ENCODE peak calls at places on chromosomes 5 and 9, in eight cellular contexts. U, Y, H, F, R, I, V and Q are unnamed samples. For H3K4me1, the result is how much of the 10 kb centered on the place peaks cover.

GRCh38 chr5:151234476-151235238 is 10.8 kb upstream of the CCDC69 start:
- DNase-seq in U (peak), Y (no peak), H (peak), F (peak), R (peak), I (peak), V (peak), Q (no peak)

GRCh38 chr9:131912069-131912468 is 167.6 kb downstream of the MED27 start:
- DNase-seq in U (no peak), Y (no peak), H (no peak), F (no peak), R (no peak), I (no peak), V (no peak), Q (no peak)

GRCh38 chr9:2875218-2875977 is 31.5 kb upstream of the PUM3 start:
- DNase-seq in U (no peak), Y (no peak), H (no peak), F (no peak), R (no peak), I (no peak), V (no peak), Q (no peak)

GRCh38 chr5:1795506-1795905 is 4.1 kb downstream of the MRPL36 start:
- DNase-seq in U (no peak), Y (no peak), H (no peak), F (no peak), R (no peak), I (no peak), V (no peak), Q (no peak)

GRCh38 chr5:102511666-102512065 is 12.9 kb upstream of the SLCO6A1 start:
- DNase-seq in U (no peak), Y (no peak), H (no peak), F (no peak), R (no peak), I (peak), V (no peak), Q (peak)

GRCh38 chr5:2259494-2260107 is 376.9 kb upstream of the IRX4 start:
- DNase-seq in U (no peak), Y (no peak), H (no peak), F (no peak), R (no peak), I (no peak), V (no peak), Q (no peak)

GRCh38 chr5:36200513-36200912 is 41.2 kb downstream of the NADK2 start:
- DNase-seq in U (no peak), Y (no peak), H (no peak), F (no peak), R (no peak), I (no peak), V (no peak), Q (no peak)

GRCh38 chr5:6379246-6379645 is 899 bp upstream of the MED10 start:
- DNase-seq in U (no peak), Y (no peak), H (no peak), F (no peak), R (no peak), I (no peak), V (no peak), Q (no peak)

GRCh38 chr5:76691470-76692273 is 24.3 kb upstream of the F2R start:
- DNase-seq in U (peak), Y (no peak), H (no peak), F (no peak), R (no peak), I (peak), V (no peak), Q (no peak)

GRCh38 chr5:56854920-56855319 is 39.6 kb downstream of the MAP3K1 start:
- DNase-seq in U (no peak), Y (no peak), H (no peak), F (no peak), R (no peak), I (no peak), V (no peak), Q (no peak)

GRCh38 chr9:93119953-93120845 is 13.9 kb downstream of the NINJ1 start:
- DNase-seq in U (peak), Y (no peak), H (peak), F (peak), R (peak), I (peak), V (peak), Q (peak)

GRCh38 chr9:9003184-9003583 is 1203.6 kb upstream of the DMAC1 start:
- DNase-seq in U (peak), Y (no peak), H (no peak), F (no peak), R (no peak), I (peak), V (no peak), Q (peak)

GRCh38 chr5:94285984-94286383 is 332.4 kb downstream of the KIAA0825 start:
- DNase-seq in U (no peak), Y (no peak), H (no peak), F (no peak), R (no peak), I (no peak), V (no peak), Q (peak)

GRCh38 chr5:149271717-149272558 is at the start of gene AFAP1L1:
- DNase-seq in U (peak), Y (peak), H (peak), F (peak), R (peak), I (peak), V (peak), Q (peak)

GRCh38 chr5:83149671-83150070 is 72.3 kb downstream of the XRCC4 start:
- DNase-seq in U (peak), Y (no peak), H (no peak), F (no peak), R (no peak), I (no peak), V (no peak), Q (peak)

GRCh38 chr5:109792613-109793012 is 102.9 kb downstream of the MAN2A1 start:
- DNase-seq in U (no peak), Y (no peak), H (no peak), F (no peak), R (no peak), I (no peak), V (no peak), Q (no peak)

GRCh38 chr9:71249729-71250317 is 128.4 kb upstream of the TRPM3 start:
- DNase-seq in U (peak), Y (no peak), H (peak), F (no peak), R (no peak), I (no peak), V (no peak), Q (peak)

GRCh38 chr9:106065579-106066214 is 371.4 kb downstream of the TMEM38B start:
- DNase-seq in U (no peak), Y (no peak), H (no peak), F (no peak), R (no peak), I (no peak), V (no peak), Q (peak)

GRCh38 chr5:312845-313244 is 8.7 kb upstream of the AHRR start:
- DNase-seq in U (no peak), Y (no peak), H (no peak), F (peak), R (no peak), I (no peak), V (no peak), Q (no peak)

GRCh38 chr5:139650031-139650688 is 2.0 kb downstream of the CXXC5 start:
- DNase-seq in U (no peak), Y (no peak), H (no peak), F (no peak), R (peak), I (peak), V (peak), Q (peak)

GRCh38 chr9:129276486-129277260 is 98.6 kb upstream of the IER5L start:
- DNase-seq in U (no peak), Y (no peak), H (no peak), F (peak), R (peak), I (peak), V (peak), Q (peak)

GRCh38 chr5:55030220-55030619 is 6.2 kb downstream of the GZMK start:
- DNase-seq in U (no peak), Y (no peak), H (no peak), F (no peak), R (no peak), I (no peak), V (no peak), Q (no peak)

GRCh38 chr5:114176356-114176755 is 185.5 kb upstream of the KCNN2 start:
- DNase-seq in U (no peak), Y (no peak), H (no peak), F (no peak), R (no peak), I (no peak), V (no peak), Q (peak)

GRCh38 chr5:34913072-34913471 is 2.2 kb downstream of the RAD1 start:
- DNase-seq in U (no peak), Y (no peak), H (no peak), F (no peak), R (no peak), I (no peak), V (no peak), Q (no peak)

GRCh38 chr5:74212336-74212735 is 428.2 kb downstream of the ENC1 start:
- DNase-seq in U (peak), Y (peak), H (no peak), F (no peak), R (no peak), I (no peak), V (no peak), Q (peak)

GRCh38 chr5:14400085-14400484 is 181.5 kb upstream of the OTULINL start:
- DNase-seq in U (no peak), Y (no peak), H (no peak), F (no peak), R (no peak), I (no peak), V (no peak), Q (no peak)

GRCh38 chr5:131509811-131510210 is 125.2 kb downstream of the RAPGEF6 start:
- DNase-seq in U (no peak), Y (no peak), H (no peak), F (no peak), R (no peak), I (no peak), V (no peak), Q (no peak)

GRCh38 chr9:77735515-77735914 is 87.4 kb upstream of the GNA14 start:
- DNase-seq in U (no peak), Y (no peak), H (no peak), F (no peak), R (no peak), I (no peak), V (no peak), Q (no peak)

GRCh38 chr9:89177021-89177400 is 1.6 kb downstream of the SHC3 start:
- DNase-seq in U (no peak), Y (no peak), H (no peak), F (no peak), R (no peak), I (no peak), V (no peak), Q (no peak)

GRCh38 chr9:72362680-72363139 is 2.3 kb downstream of the ZFAND5 start:
- DNase-seq in U (peak), Y (no peak), H (peak), F (peak), R (peak), I (peak), V (peak), Q (peak)

GRCh38 chr9:90016272-90016671 is 411.5 kb downstream of the GADD45G start:
- DNase-seq in U (no peak), Y (no peak), H (no peak), F (no peak), R (no peak), I (no peak), V (no peak), Q (no peak)

GRCh38 chr5:151155777-151156731 is 1.5 kb downstream of the ANXA6 start:
- DNase-seq in U (no peak), Y (no peak), H (peak), F (no peak), R (no peak), I (peak), V (peak), Q (peak)

GRCh38 chr5:143231426-143231825 is 172.1 kb downstream of the NR3C1 start:
- DNase-seq in U (no peak), Y (no peak), H (no peak), F (no peak), R (no peak), I (no peak), V (no peak), Q (no peak)

GRCh38 chr5:56986631-56986957 is 34.7 kb upstream of the MIER3 start:
- DNase-seq in U (peak), Y (no peak), H (no peak), F (no peak), R (no peak), I (no peak), V (no peak), Q (peak)

GRCh38 chr5:150277043-150277442 is 12.5 kb downstream of the CAMK2A start:
- DNase-seq in U (no peak), Y (no peak), H (no peak), F (no peak), R (no peak), I (no peak), V (no peak), Q (no peak)

GRCh38 chr9:86946712-86947145 is 577 bp downstream of the GAS1 start:
- DNase-seq in U (peak), Y (peak), H (peak), F (no peak), R (peak), I (peak), V (peak), Q (peak)

GRCh38 chr9:84170521-84171141 is 169.9 kb downstream of the SLC28A3 start:
- DNase-seq in U (peak), Y (no peak), H (no peak), F (peak), R (peak), I (peak), V (no peak), Q (no peak)
- H3K27ac ChIP-seq in U (no peak), Y (no peak), H (no peak), F (no peak), R (peak), I (peak), V (no peak), Q (no peak)

GRCh38 chr9:19119801-19120440 is 7.4 kb downstream of the PLIN2 start:
- DNase-seq in U (no peak), Y (no peak), H (no peak), F (no peak), R (no peak), I (no peak), V (no peak), Q (peak)
- H3K4me1 ChIP-seq in U (under half), Y (under half), H (under half), F (under half), R (under half), I (under half), V (under half), Q (under half)

GRCh38 chr9:76701441-76702031 is 62.7 kb upstream of the PCA3 start:
- DNase-seq in U (no peak), Y (no peak), H (no peak), F (no peak), R (no peak), I (no peak), V (no peak), Q (no peak)
- H3K27ac ChIP-seq in U (no peak), Y (no peak), H (no peak), F (no peak), R (peak), I (no peak), V (no peak), Q (no peak)

DNA sequence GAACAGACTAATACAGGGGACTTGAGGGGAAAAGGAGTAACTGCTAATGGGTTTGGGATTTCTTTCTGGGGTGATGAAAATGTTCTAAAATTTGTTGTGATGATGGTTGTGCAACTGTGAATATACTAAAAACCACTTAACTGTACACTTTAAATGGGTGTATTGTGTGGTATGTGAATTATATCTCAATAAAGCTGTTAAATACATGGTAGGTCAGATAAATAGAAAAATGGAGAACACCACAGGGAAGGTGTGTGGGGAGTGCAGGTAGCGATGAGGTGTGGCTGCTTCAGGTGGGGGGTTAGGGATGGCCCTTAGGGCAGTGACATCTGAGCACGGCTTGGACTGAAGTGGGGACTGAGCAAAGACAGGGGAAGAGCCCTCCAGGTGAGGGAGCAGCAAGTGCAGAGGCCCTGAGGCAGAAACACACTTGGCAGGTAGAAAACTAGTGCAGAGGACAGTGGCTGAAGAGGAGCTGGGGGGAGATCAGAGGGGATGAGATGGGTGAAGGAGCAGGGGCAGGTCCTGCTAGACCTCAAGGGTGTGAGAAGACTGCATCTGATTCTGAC is 20.9 kb downstream of the EEIG1 start:
- DNase-seq in U (no peak), Y (no peak), H (no peak), F (no peak), R (no peak), I (no peak), V (no peak), Q (no peak)
- H3K4me1 ChIP-seq in U (half or more), Y (under half), H (half or more), F (under half), R (under half), I (under half), V (half or more), Q (under half)

DNA sequence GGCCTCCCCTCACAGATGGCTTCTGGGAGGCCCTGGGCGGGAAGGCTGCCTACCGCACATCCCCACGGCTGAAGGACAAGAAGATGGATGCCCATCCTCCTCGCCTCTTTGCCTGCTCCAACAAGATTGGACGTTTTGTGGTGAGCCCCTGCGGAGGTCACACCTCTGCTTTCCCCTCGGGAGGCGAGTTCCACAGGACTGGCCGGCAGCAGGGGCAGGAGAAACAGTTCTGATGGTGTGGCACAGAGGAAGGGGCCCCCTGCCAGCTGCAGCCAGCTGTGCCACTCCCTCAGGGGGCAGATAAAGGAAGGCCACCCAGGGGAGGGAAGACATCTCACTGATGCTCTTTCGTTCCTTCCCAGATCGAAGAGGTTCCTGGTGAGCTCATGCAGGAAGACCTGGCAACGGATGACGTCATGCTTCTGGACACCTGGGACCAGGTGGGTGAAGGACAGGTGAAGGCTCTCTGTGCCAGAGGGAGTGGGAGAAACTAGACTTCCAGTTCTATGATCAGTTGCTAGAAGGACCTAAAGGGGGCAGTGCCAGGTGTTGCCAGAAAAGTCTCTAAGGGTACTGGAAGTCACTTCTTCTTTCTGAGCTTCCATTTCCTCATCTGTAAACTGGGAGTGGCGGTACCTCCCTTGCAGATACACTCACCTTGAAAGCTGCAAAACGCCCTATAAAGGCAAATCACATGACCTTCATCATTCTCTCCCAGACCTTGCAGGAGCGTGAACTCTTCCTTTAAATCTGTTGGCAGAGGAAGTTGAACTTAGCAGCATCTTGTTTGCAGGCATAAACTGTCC is 41.0 kb downstream of the STOM start:
- DNase-seq in U (no peak), Y (no peak), H (no peak), F (no peak), R (no peak), I (no peak), V (no peak), Q (no peak)
- H3K27ac ChIP-seq in U (no peak), Y (no peak), H (no peak), F (peak), R (peak), I (peak), V (no peak), Q (no peak)

GRCh38 chr5:136174021-136174659 is 18.8 kb downstream of the SMIM32 start:
- DNase-seq in U (peak), Y (no peak), H (peak), F (no peak), R (no peak), I (no peak), V (no peak), Q (peak)
- H3K4me1 ChIP-seq in U (under half), Y (under half), H (under half), F (under half), R (under half), I (under half), V (under half), Q (under half)